ENCODE peak calls at places on chromosomes 16 and 17, in ten cellular contexts. V, C, W, P, N, Q, Y, R, A and J are unnamed samples.

GRCh38 chr17:68343976-68344375 is 52.7 kb downstream of the ARSG start:
- DNase-seq in V (no peak), C (peak; percentile 18), W (no peak), P (no peak), N (no peak), Q (no peak), Y (no peak), R (no peak), A (no peak), J (no peak)

GRCh38 chr17:64385187-64386083 is 5.2 kb downstream of the PECAM1 start:
- DNase-seq in V (peak; percentile 34), C (peak; percentile 96), W (peak; percentile 13), P (peak; percentile 86), N (peak; percentile 37), Q (peak; percentile 53), Y (no peak), R (peak; percentile 82), A (peak; percentile 88), J (no peak)

GRCh38 chr17:42340691-42341127 is 47.5 kb downstream of the STAT3 start:
- DNase-seq in V (no peak), C (peak; percentile 72), W (no peak), P (no peak), N (no peak), Q (no peak), Y (peak; percentile 10), R (no peak), A (no peak), J (no peak)

GRCh38 chr16:54533856-54534490 is 247.4 kb upstream of the IRX3 start:
- DNase-seq in V (no peak), C (no peak), W (no peak), P (no peak), N (no peak), Q (no peak), Y (no peak), R (no peak), A (no peak), J (no peak)

GRCh38 chr17:42672038-42672437 is 4.8 kb downstream of the PLEKHH3 start:
- DNase-seq in V (no peak), C (no peak), W (no peak), P (no peak), N (no peak), Q (no peak), Y (no peak), R (no peak), A (no peak), J (no peak)

GRCh38 chr16:30786936-30787612 is at the start of gene ZNF629:
- DNase-seq in V (peak; percentile 73), C (peak; percentile 67), W (no peak), P (no peak), N (peak; percentile 34), Q (peak; percentile 77), Y (no peak), R (no peak), A (peak; percentile 63), J (no peak)

GRCh38 chr17:80248894-80249710 is 11.6 kb upstream of the RNF213 start:
- DNase-seq in V (no peak), C (no peak), W (no peak), P (no peak), N (no peak), Q (no peak), Y (no peak), R (no peak), A (no peak), J (no peak)

GRCh38 chr16:6643083-6643686 is 689.5 kb upstream of the RBFOX1 start:
- DNase-seq in V (no peak), C (peak; percentile 56), W (no peak), P (peak; percentile 20), N (peak; percentile 30), Q (peak; percentile 2), Y (peak; percentile 9), R (no peak), A (peak; percentile 32), J (peak; percentile 18)

GRCh38 chr16:30656974-30657865 is 1.0 kb upstream of the FBRS start:
- DNase-seq in V (no peak), C (peak; percentile 73), W (no peak), P (no peak), N (no peak), Q (peak; percentile 32), Y (no peak), R (no peak), A (no peak), J (no peak)

GRCh38 chr17:33385713-33386112 is 92.6 kb upstream of the ASIC2 start:
- DNase-seq in V (no peak), C (no peak), W (no peak), P (no peak), N (no peak), Q (no peak), Y (no peak), R (no peak), A (no peak), J (no peak)

GRCh38 chr17:83161298-83162034 is 82.1 kb downstream of the METRNL start:
- DNase-seq in V (no peak), C (peak; percentile 54), W (peak; percentile 2), P (no peak), N (no peak), Q (no peak), Y (no peak), R (no peak), A (peak; percentile 84), J (no peak)

GRCh38 chr17:81978901-81979298 is 1.5 kb downstream of the ASPSCR1 start:
- DNase-seq in V (no peak), C (no peak), W (no peak), P (no peak), N (no peak), Q (no peak), Y (no peak), R (no peak), A (no peak), J (no peak)

GRCh38 chr16:48494742-48495141 is 109.5 kb upstream of the SIAH1 start:
- DNase-seq in V (no peak), C (no peak), W (no peak), P (no peak), N (no peak), Q (no peak), Y (no peak), R (no peak), A (no peak), J (no peak)

GRCh38 chr16:73277066-73277465 is 229.1 kb upstream of the ZFHX3 start:
- DNase-seq in V (no peak), C (no peak), W (no peak), P (no peak), N (no peak), Q (no peak), Y (no peak), R (no peak), A (no peak), J (no peak)

GRCh38 chr17:56085576-56086267 is 67.6 kb upstream of the ANKFN1 start:
- DNase-seq in V (no peak), C (peak; percentile 39), W (no peak), P (no peak), N (no peak), Q (no peak), Y (no peak), R (no peak), A (no peak), J (no peak)

GRCh38 chr16:12267491-12267890 is 291.0 kb downstream of the SNX29 start:
- DNase-seq in V (no peak), C (no peak), W (no peak), P (no peak), N (no peak), Q (no peak), Y (no peak), R (no peak), A (no peak), J (no peak)

GRCh38 chr17:73255671-73256181 is 6.0 kb downstream of the CPSF4L start:
- DNase-seq in V (peak; percentile 50), C (peak; percentile 58), W (no peak), P (no peak), N (peak; percentile 40), Q (peak; percentile 74), Y (peak; percentile 42), R (no peak), A (no peak), J (no peak)

GRCh38 chr17:66177048-66177447 is 14.9 kb downstream of the CEP112 start:
- DNase-seq in V (no peak), C (peak; percentile 42), W (no peak), P (no peak), N (no peak), Q (no peak), Y (no peak), R (no peak), A (no peak), J (no peak)

GRCh38 chr16:89014611-89015230 is 37.7 kb upstream of the CBFA2T3 start:
- DNase-seq in V (peak; percentile 7), C (no peak), W (no peak), P (no peak), N (no peak), Q (no peak), Y (no peak), R (no peak), A (no peak), J (no peak)

GRCh38 chr17:73552300-73553088 is 91.8 kb downstream of the SDK2 start:
- DNase-seq in V (no peak), C (no peak), W (no peak), P (no peak), N (no peak), Q (no peak), Y (no peak), R (no peak), A (no peak), J (no peak)

GRCh38 chr17:57739402-57740224 is 5.5 kb downstream of the CCDC182 start:
- DNase-seq in V (no peak), C (peak; percentile 7), W (no peak), P (no peak), N (no peak), Q (peak; percentile 54), Y (no peak), R (no peak), A (no peak), J (no peak)

GRCh38 chr17:50488880-50489279 is 10.2 kb downstream of the RSAD1 start:
- DNase-seq in V (no peak), C (no peak), W (no peak), P (no peak), N (no peak), Q (no peak), Y (no peak), R (no peak), A (no peak), J (no peak)

GRCh38 chr17:19360772-19361171 is 1.8 kb downstream of the B9D1 start:
- DNase-seq in V (no peak), C (no peak), W (no peak), P (no peak), N (no peak), Q (no peak), Y (no peak), R (no peak), A (no peak), J (no peak)

GRCh38 chr17:44464037-44464436 is 39.2 kb downstream of the GPATCH8 start:
- DNase-seq in V (no peak), C (peak; percentile 4), W (no peak), P (no peak), N (no peak), Q (no peak), Y (no peak), R (no peak), A (no peak), J (peak; percentile 11)

GRCh38 chr16:14101415-14101814 is 30.3 kb downstream of the MRTFB start:
- DNase-seq in V (no peak), C (peak; percentile 18), W (no peak), P (no peak), N (no peak), Q (no peak), Y (no peak), R (no peak), A (no peak), J (no peak)

GRCh38 chr17:80947200-80947940 is 44.3 kb upstream of the CHMP6 start:
- DNase-seq in V (peak; percentile 7), C (no peak), W (no peak), P (no peak), N (no peak), Q (no peak), Y (no peak), R (no peak), A (no peak), J (no peak)

GRCh38 chr16:84581161-84581560 is 36.7 kb downstream of the COTL1 start:
- DNase-seq in V (no peak), C (no peak), W (no peak), P (no peak), N (no peak), Q (no peak), Y (no peak), R (no peak), A (no peak), J (no peak)

GRCh38 chr17:27555364-27555763 is 75.6 kb upstream of the LGALS9 start:
- DNase-seq in V (no peak), C (no peak), W (no peak), P (no peak), N (no peak), Q (no peak), Y (no peak), R (no peak), A (no peak), J (no peak)